ENCODE peak calls at places on chromosomes 3 and 15, in six cellular contexts. One of them, this sample, is unnamed.

GRCh38 chr3:151864423-151865101 is 8.9 kb upstream of the SUCNR1 start:
- DNase-seq in fibroblast of villous mesenchyme: peak
- DNase-seq in heart right ventricle: no peak
- DNase-seq in pancreas: no peak
- DNase-seq in bronchial epithelial cell: peak
- DNase-seq in AG10803: peak
- DNase-seq in this sample: peak

GRCh38 chr3:55066406-55067128 is 138.7 kb upstream of the LRTM1 start:
- DNase-seq in AG10803: no peak
- DNase-seq in fibroblast of villous mesenchyme: peak
- DNase-seq in bronchial epithelial cell: no peak
- DNase-seq in heart right ventricle: no peak
- DNase-seq in pancreas: no peak
- DNase-seq in this sample: no peak

GRCh38 chr15:77021803-77022381 is 27.0 kb downstream of the PSTPIP1 start:
- DNase-seq in bronchial epithelial cell: no peak
- DNase-seq in AG10803: peak
- DNase-seq in pancreas: no peak
- DNase-seq in fibroblast of villous mesenchyme: peak
- DNase-seq in heart right ventricle: no peak
- DNase-seq in this sample: peak

GRCh38 chr15:64667736-64668161 is 107.6 kb downstream of the RBPMS2 start:
- DNase-seq in fibroblast of villous mesenchyme: no peak
- DNase-seq in AG10803: peak
- DNase-seq in heart right ventricle: no peak
- DNase-seq in bronchial epithelial cell: no peak
- DNase-seq in pancreas: no peak
- DNase-seq in this sample: peak

GRCh38 chr3:15860014-15860934 is 62.5 kb upstream of the ANKRD28 start:
- DNase-seq in AG10803: peak
- DNase-seq in bronchial epithelial cell: peak
- DNase-seq in fibroblast of villous mesenchyme: peak
- DNase-seq in pancreas: peak
- DNase-seq in heart right ventricle: no peak
- DNase-seq in this sample: peak

GRCh38 chr15:47727676-47728075 is 10.4 kb downstream of the SEMA6D start:
- DNase-seq in heart right ventricle: no peak
- DNase-seq in pancreas: no peak
- DNase-seq in bronchial epithelial cell: no peak
- DNase-seq in AG10803: no peak
- DNase-seq in fibroblast of villous mesenchyme: peak
- DNase-seq in this sample: no peak

GRCh38 chr15:66838671-66839239 is 136.7 kb downstream of the SMAD6 start:
- DNase-seq in heart right ventricle: no peak
- DNase-seq in fibroblast of villous mesenchyme: peak
- DNase-seq in AG10803: peak
- DNase-seq in pancreas: no peak
- DNase-seq in bronchial epithelial cell: peak
- DNase-seq in this sample: peak

GRCh38 chr15:96331942-96332853 is 1.7 kb downstream of the NR2F2 start:
- DNase-seq in fibroblast of villous mesenchyme: peak
- DNase-seq in heart right ventricle: no peak
- DNase-seq in AG10803: peak
- DNase-seq in pancreas: no peak
- DNase-seq in bronchial epithelial cell: no peak
- DNase-seq in this sample: peak

GRCh38 chr3:88013592-88013991 is 45.2 kb downstream of the CGGBP1 start:
- DNase-seq in heart right ventricle: no peak
- DNase-seq in fibroblast of villous mesenchyme: no peak
- DNase-seq in pancreas: no peak
- DNase-seq in bronchial epithelial cell: no peak
- DNase-seq in AG10803: no peak
- DNase-seq in this sample: no peak

GRCh38 chr3:47370887-47371697 is 9.7 kb upstream of the PTPN23 start:
- DNase-seq in bronchial epithelial cell: no peak
- DNase-seq in fibroblast of villous mesenchyme: no peak
- DNase-seq in AG10803: no peak
- DNase-seq in pancreas: no peak
- DNase-seq in heart right ventricle: no peak
- DNase-seq in this sample: peak

GRCh38 chr15:68019814-68020525 is 34.1 kb upstream of the PIAS1 start:
- DNase-seq in AG10803: no peak
- DNase-seq in heart right ventricle: no peak
- DNase-seq in fibroblast of villous mesenchyme: no peak
- DNase-seq in bronchial epithelial cell: no peak
- DNase-seq in pancreas: no peak
- DNase-seq in this sample: no peak

GRCh38 chr15:72970965-72971746 is 81.1 kb upstream of the NEO1 start:
- DNase-seq in bronchial epithelial cell: peak
- DNase-seq in heart right ventricle: no peak
- DNase-seq in AG10803: no peak
- DNase-seq in pancreas: no peak
- DNase-seq in fibroblast of villous mesenchyme: peak
- DNase-seq in this sample: peak

GRCh38 chr3:38002940-38003339 is 12.4 kb downstream of the VILL start:
- DNase-seq in heart right ventricle: no peak
- DNase-seq in fibroblast of villous mesenchyme: no peak
- DNase-seq in AG10803: no peak
- DNase-seq in pancreas: no peak
- DNase-seq in bronchial epithelial cell: no peak
- DNase-seq in this sample: no peak

GRCh38 chr3:17111556-17111955 is 226.8 kb downstream of the PLCL2 start:
- DNase-seq in fibroblast of villous mesenchyme: peak
- DNase-seq in pancreas: no peak
- DNase-seq in AG10803: no peak
- DNase-seq in bronchial epithelial cell: peak
- DNase-seq in heart right ventricle: no peak
- DNase-seq in this sample: peak

GRCh38 chr15:59456114-59456513 is 18.1 kb downstream of the FAM81A start:
- DNase-seq in heart right ventricle: no peak
- DNase-seq in AG10803: no peak
- DNase-seq in fibroblast of villous mesenchyme: no peak
- DNase-seq in pancreas: peak
- DNase-seq in bronchial epithelial cell: peak
- DNase-seq in this sample: no peak

GRCh38 chr3:39721076-39721475 is 88.3 kb upstream of the MYRIP start:
- DNase-seq in fibroblast of villous mesenchyme: no peak
- DNase-seq in bronchial epithelial cell: no peak
- DNase-seq in pancreas: no peak
- DNase-seq in AG10803: peak
- DNase-seq in heart right ventricle: no peak
- DNase-seq in this sample: no peak

DNA sequence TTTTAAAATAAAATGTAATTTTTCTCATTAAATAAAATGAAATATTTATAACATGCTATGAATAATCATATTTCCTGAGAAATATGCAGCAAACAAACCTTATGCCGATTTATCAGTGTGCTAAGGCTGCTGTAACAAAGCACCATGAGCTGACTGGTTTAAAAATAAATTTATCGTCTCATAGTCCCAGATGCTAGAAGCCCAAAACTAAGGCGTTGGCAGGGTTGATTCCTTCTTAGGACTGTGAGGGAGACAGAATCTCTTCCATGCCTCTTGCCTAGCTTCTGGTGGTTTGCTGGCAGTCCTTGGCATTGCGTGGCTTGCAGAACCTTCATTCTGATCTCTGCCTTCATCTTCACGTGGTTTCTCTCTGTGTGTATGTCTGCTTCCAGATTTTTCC is 740.3 kb downstream of the OTOL1 start:
- DNase-seq in heart right ventricle: no peak
- DNase-seq in pancreas: no peak
- DNase-seq in fibroblast of villous mesenchyme: no peak
- DNase-seq in AG10803: no peak
- DNase-seq in bronchial epithelial cell: no peak
- DNase-seq in this sample: no peak
- H3K4me3 ChIP-seq in heart right ventricle: no peak
- H3K4me3 ChIP-seq in pancreas: no peak
- H3K4me3 ChIP-seq in fibroblast of villous mesenchyme: no peak
- H3K4me3 ChIP-seq in AG10803: no peak
- H3K4me3 ChIP-seq in bronchial epithelial cell: no peak
- H3K4me3 ChIP-seq in this sample: no peak

GRCh38 chr15:31390029-31390428 is 63.4 kb downstream of the KLF13 start:
- DNase-seq in pancreas: no peak
- DNase-seq in bronchial epithelial cell: no peak
- DNase-seq in heart right ventricle: no peak
- DNase-seq in fibroblast of villous mesenchyme: no peak
- DNase-seq in AG10803: no peak
- DNase-seq in this sample: no peak
- TF ChIP-seq CTCF in pancreas: no peak
- TF ChIP-seq CTCF in bronchial epithelial cell: no peak
- TF ChIP-seq CTCF in heart right ventricle: no peak
- TF ChIP-seq CTCF in fibroblast of villous mesenchyme: no peak
- TF ChIP-seq CTCF in AG10803: no peak
- TF ChIP-seq CTCF in this sample: peak

GRCh38 chr3:121894191-121894990 is at the start of gene SLC15A2:
- DNase-seq in fibroblast of villous mesenchyme: no peak
- DNase-seq in heart right ventricle: peak
- DNase-seq in pancreas: peak
- DNase-seq in bronchial epithelial cell: no peak
- DNase-seq in AG10803: no peak
- DNase-seq in this sample: peak
- H3K4me3 ChIP-seq in fibroblast of villous mesenchyme: no peak
- H3K4me3 ChIP-seq in heart right ventricle: peak
- H3K4me3 ChIP-seq in pancreas: no peak
- H3K4me3 ChIP-seq in bronchial epithelial cell: no peak
- H3K4me3 ChIP-seq in AG10803: no peak
- H3K4me3 ChIP-seq in this sample: no peak

GRCh38 chr15:95328559-95328958 is 1001.9 kb upstream of the NR2F2 start:
- DNase-seq in bronchial epithelial cell: no peak
- DNase-seq in heart right ventricle: no peak
- DNase-seq in pancreas: no peak
- DNase-seq in fibroblast of villous mesenchyme: no peak
- DNase-seq in AG10803: no peak
- DNase-seq in this sample: no peak
- TF ChIP-seq CTCF in bronchial epithelial cell: no peak
- TF ChIP-seq CTCF in heart right ventricle: no peak
- TF ChIP-seq CTCF in pancreas: no peak
- TF ChIP-seq CTCF in fibroblast of villous mesenchyme: no peak
- TF ChIP-seq CTCF in AG10803: no peak
- TF ChIP-seq CTCF in this sample: no peak

GRCh38 chr3:72062017-72062416 is 277.1 kb upstream of the PROK2 start:
- DNase-seq in pancreas: no peak
- DNase-seq in heart right ventricle: no peak
- DNase-seq in fibroblast of villous mesenchyme: no peak
- DNase-seq in AG10803: no peak
- DNase-seq in bronchial epithelial cell: peak
- DNase-seq in this sample: no peak

GRCh38 chr3:72058493-72059081 is 273.6 kb upstream of the PROK2 start:
- DNase-seq in heart right ventricle: peak
- DNase-seq in fibroblast of villous mesenchyme: no peak
- DNase-seq in AG10803: no peak
- DNase-seq in bronchial epithelial cell: no peak
- DNase-seq in pancreas: no peak
- DNase-seq in this sample: no peak

GRCh38 chr3:72065236-72065635 is 280.3 kb upstream of the PROK2 start:
- DNase-seq in bronchial epithelial cell: no peak
- DNase-seq in fibroblast of villous mesenchyme: no peak
- DNase-seq in AG10803: no peak
- DNase-seq in heart right ventricle: no peak
- DNase-seq in pancreas: no peak
- DNase-seq in this sample: no peak

GRCh38 chr3:72055436-72055835 is 270.5 kb upstream of the PROK2 start:
- DNase-seq in pancreas: no peak
- DNase-seq in bronchial epithelial cell: no peak
- DNase-seq in heart right ventricle: no peak
- DNase-seq in fibroblast of villous mesenchyme: no peak
- DNase-seq in AG10803: no peak
- DNase-seq in this sample: no peak

GRCh38 chr3:72060447-72061034 is 275.6 kb upstream of the PROK2 start:
- DNase-seq in pancreas: no peak
- DNase-seq in heart right ventricle: no peak
- DNase-seq in AG10803: no peak
- DNase-seq in bronchial epithelial cell: no peak
- DNase-seq in fibroblast of villous mesenchyme: no peak
- DNase-seq in this sample: no peak
- H3K4me3 ChIP-seq in pancreas: no peak
- H3K4me3 ChIP-seq in heart right ventricle: no peak
- H3K4me3 ChIP-seq in AG10803: no peak
- H3K4me3 ChIP-seq in bronchial epithelial cell: no peak
- H3K4me3 ChIP-seq in fibroblast of villous mesenchyme: no peak
- H3K4me3 ChIP-seq in this sample: no peak

GRCh38 chr15:53256457-53256856 is 466.3 kb upstream of the ONECUT1 start:
- DNase-seq in heart right ventricle: no peak
- DNase-seq in fibroblast of villous mesenchyme: no peak
- DNase-seq in AG10803: no peak
- DNase-seq in pancreas: no peak
- DNase-seq in bronchial epithelial cell: no peak
- DNase-seq in this sample: no peak

GRCh38 chr15:53251998-53252397 is 461.9 kb upstream of the ONECUT1 start:
- DNase-seq in fibroblast of villous mesenchyme: no peak
- DNase-seq in pancreas: peak
- DNase-seq in bronchial epithelial cell: no peak
- DNase-seq in AG10803: no peak
- DNase-seq in heart right ventricle: no peak
- DNase-seq in this sample: no peak

GRCh38 chr15:53260647-53261046 is 470.5 kb upstream of the ONECUT1 start:
- DNase-seq in pancreas: no peak
- DNase-seq in fibroblast of villous mesenchyme: no peak
- DNase-seq in heart right ventricle: no peak
- DNase-seq in bronchial epithelial cell: no peak
- DNase-seq in AG10803: no peak
- DNase-seq in this sample: no peak

GRCh38 chr15:53251523-53251922 is 461.4 kb upstream of the ONECUT1 start:
- DNase-seq in bronchial epithelial cell: no peak
- DNase-seq in heart right ventricle: no peak
- DNase-seq in pancreas: no peak
- DNase-seq in AG10803: no peak
- DNase-seq in fibroblast of villous mesenchyme: no peak
- DNase-seq in this sample: no peak

GRCh38 chr15:53256043-53256442 is 465.9 kb upstream of the ONECUT1 start:
- DNase-seq in AG10803: no peak
- DNase-seq in heart right ventricle: no peak
- DNase-seq in fibroblast of villous mesenchyme: no peak
- DNase-seq in pancreas: no peak
- DNase-seq in bronchial epithelial cell: no peak
- DNase-seq in this sample: no peak
- TF ChIP-seq CTCF in AG10803: no peak
- TF ChIP-seq CTCF in heart right ventricle: no peak
- TF ChIP-seq CTCF in fibroblast of villous mesenchyme: no peak
- TF ChIP-seq CTCF in pancreas: no peak
- TF ChIP-seq CTCF in bronchial epithelial cell: no peak
- TF ChIP-seq CTCF in this sample: no peak

GRCh38 chr3:141294848-141295247 is 63.2 kb downstream of the PXYLP1 start:
- DNase-seq in heart right ventricle: no peak
- DNase-seq in fibroblast of villous mesenchyme: peak
- DNase-seq in pancreas: no peak
- DNase-seq in AG10803: peak
- DNase-seq in bronchial epithelial cell: peak
- DNase-seq in this sample: peak
- H3K4me3 ChIP-seq in heart right ventricle: peak
- H3K4me3 ChIP-seq in fibroblast of villous mesenchyme: peak
- H3K4me3 ChIP-seq in pancreas: no peak
- H3K4me3 ChIP-seq in AG10803: peak
- H3K4me3 ChIP-seq in bronchial epithelial cell: no peak
- H3K4me3 ChIP-seq in this sample: peak

This sample was measured in choroid plexus epithelial cell.